ENCODE peak calls at places on chromosomes 11 and 22, in four cellular contexts. G is osteocyte; P is CD8-positive, alpha-beta T cell; Q is fibroblast of the aortic adventitia. I is an unnamed sample.

GRCh38 chr11:2929880-2930704 is 872 bp upstream of the PHLDA2 start:
- DNase-seq in G (no peak), P (no peak), Q (peak), I (peak)

GRCh38 chr11:75035911-75036536 is 47.3 kb downstream of the NEU3 start:
- DNase-seq in G (peak), P (no peak), Q (no peak), I (peak)

GRCh38 chr11:123841189-123841588 is 35.0 kb upstream of the OR6M1 start:
- DNase-seq in G (no peak), P (no peak), Q (no peak), I (no peak)

GRCh38 chr11:88507771-88508557 is 170.4 kb upstream of the CTSC start:
- DNase-seq in G (no peak), P (no peak), Q (no peak), I (no peak)

GRCh38 chr22:48950151-48950915 is 877.3 kb downstream of the BRD1 start:
- DNase-seq in G (peak), P (no peak), Q (no peak), I (no peak)

GRCh38 chr11:75812542-75813040 is 2.4 kb upstream of the UVRAG start:
- DNase-seq in G (no peak), P (no peak), Q (no peak), I (no peak)

GRCh38 chr11:103870821-103871309 is 165.6 kb upstream of the DDI1 start:
- DNase-seq in G (no peak), P (no peak), Q (peak), I (no peak)

GRCh38 chr11:14927146-14927545 is 35.1 kb upstream of the CYP2R1 start:
- DNase-seq in G (no peak), P (no peak), Q (no peak), I (peak)

GRCh38 chr11:128662960-128663359 is 30.9 kb upstream of the FLI1 start:
- DNase-seq in G (no peak), P (no peak), Q (no peak), I (no peak)

GRCh38 chr22:25840162-25840561 is 98.2 kb downstream of the MYO18B start:
- DNase-seq in G (peak), P (no peak), Q (no peak), I (no peak)

GRCh38 chr22:23065069-23065451 is 5.3 kb upstream of the GNAZ start:
- DNase-seq in G (peak), P (peak), Q (no peak), I (no peak)

GRCh38 chr11:2584812-2585565 is 114.8 kb downstream of the KCNQ1OT1 start:
- DNase-seq in G (peak), P (peak), Q (no peak), I (no peak)

GRCh38 chr11:69599502-69599901 is 41.5 kb upstream of the CCND1 start:
- DNase-seq in G (no peak), P (no peak), Q (peak), I (no peak)

GRCh38 chr11:69601346-69601975 is 39.5 kb upstream of the CCND1 start:
- DNase-seq in G (no peak), P (no peak), Q (no peak), I (no peak)

GRCh38 chr11:69603163-69603836 is 37.7 kb upstream of the CCND1 start:
- DNase-seq in G (no peak), P (no peak), Q (no peak), I (no peak)

GRCh38 chr11:69605737-69606526 is 35.0 kb upstream of the CCND1 start:
- DNase-seq in G (no peak), P (no peak), Q (no peak), I (no peak)

DNA sequence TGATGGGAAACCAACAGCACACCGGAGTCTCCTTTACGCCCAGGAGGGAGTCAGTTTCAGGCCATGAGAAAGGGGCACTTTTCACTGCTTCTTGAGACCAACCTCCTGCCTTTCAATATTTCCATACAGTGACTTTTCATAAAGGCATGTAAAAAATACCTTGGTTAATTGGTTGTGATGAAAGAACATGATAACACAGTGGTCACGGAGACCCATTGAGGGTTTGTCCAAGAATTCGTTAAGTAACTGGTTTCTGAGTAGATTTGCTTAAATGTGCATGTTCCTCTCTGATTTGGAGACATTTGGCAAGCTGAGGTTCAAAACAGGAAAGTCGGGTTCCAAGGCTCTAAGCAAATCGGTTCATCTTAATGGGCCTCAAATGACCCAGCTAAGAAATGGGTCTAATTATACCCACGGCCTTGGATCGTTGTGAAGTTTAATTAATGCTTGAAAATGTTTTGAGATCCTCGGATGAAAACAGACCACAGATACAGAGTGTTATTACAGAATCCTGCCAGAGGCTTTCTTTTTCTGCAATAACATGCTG is 36.9 kb upstream of the CCND1 start:
- DNase-seq in G (no peak), P (no peak), Q (peak), I (no peak)
- TF ChIP-seq CTCF in G (no peak), P (no peak), Q (no peak), I (no peak)

DNA sequence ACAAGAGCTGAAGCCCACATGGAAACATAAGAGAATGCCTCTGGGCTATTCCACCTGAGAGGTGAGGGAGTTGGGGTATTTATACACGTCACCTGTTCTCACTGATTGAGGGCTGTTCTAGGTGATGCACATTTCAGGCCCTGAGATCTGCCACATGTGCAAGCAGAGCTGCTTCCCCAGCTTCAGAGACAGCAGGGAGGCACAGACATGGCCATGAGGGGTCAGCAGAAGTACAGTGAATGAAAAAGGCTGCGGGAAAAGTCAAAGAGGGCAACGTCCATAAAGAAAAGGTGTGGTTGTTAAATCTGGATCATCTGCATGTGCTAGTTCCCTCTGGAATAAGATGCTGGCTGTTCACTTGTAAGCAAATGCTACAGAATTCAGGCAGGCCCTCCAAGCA is 75.4 kb downstream of the GAB4 start:
- DNase-seq in G (no peak), P (no peak), Q (no peak), I (no peak)
- TF ChIP-seq CTCF in G (no peak), P (no peak), Q (no peak), I (peak)

DNA sequence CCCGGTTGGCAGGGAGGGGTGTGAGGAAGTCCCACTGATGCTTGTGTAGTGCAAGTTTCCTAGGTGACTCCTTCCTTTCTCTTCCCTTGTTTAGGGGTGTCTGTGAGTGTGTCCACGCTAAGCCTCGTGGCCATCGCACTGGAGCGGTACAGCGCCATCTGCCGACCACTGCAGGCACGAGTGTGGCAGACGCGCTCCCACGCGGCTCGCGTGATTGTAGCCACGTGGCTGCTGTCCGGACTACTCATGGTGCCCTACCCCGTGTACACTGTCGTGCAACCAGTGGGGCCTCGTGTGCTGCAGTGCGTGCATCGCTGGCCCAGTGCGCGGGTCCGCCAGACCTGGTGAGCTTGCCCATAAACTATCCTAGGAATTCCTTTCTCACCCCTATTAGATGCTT is 10.4 kb downstream of the CCKBR start:
- DNase-seq in G (no peak), P (no peak), Q (no peak), I (no peak)
- TF ChIP-seq CTCF in G (no peak), P (no peak), Q (no peak), I (no peak)

GRCh38 chr11:130068986-130069683 is 559 bp upstream of the APLP2 start:
- DNase-seq in G (no peak), P (peak), Q (peak), I (peak)
- TF ChIP-seq CTCF in G (peak), P (no peak), Q (peak), I (no peak)

DNA sequence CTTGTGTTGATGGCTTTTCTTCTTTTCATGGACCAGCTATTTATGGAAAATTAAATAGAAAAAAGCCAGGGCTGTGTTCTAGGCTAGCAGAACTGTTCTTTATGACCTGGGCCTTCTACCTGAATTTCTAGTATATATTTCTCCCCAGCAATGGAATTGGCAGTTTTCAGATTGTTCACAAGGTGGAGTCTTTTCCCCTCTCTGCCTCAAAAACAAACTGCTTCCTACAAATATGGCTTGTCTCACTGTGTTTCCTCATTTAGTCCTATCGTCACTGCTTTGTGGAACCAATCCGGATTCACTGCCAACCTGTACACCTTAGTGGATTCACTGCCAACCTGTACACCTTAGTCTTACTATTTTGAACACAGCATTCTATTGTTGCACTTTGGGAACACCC is 5.0 kb upstream of the APOL5 start:
- DNase-seq in G (no peak), P (no peak), Q (no peak), I (no peak)
- TF ChIP-seq CTCF in G (no peak), P (no peak), Q (no peak), I (peak)

GRCh38 chr11:65182258-65183170 is 786 bp downstream of the CAPN1 start:
- DNase-seq in G (no peak), P (no peak), Q (peak), I (peak)

GRCh38 chr11:65181569-65182257 is at the start of gene CAPN1:
- DNase-seq in G (no peak), P (peak), Q (peak), I (peak)

GRCh38 chr11:65184146-65184545 is 2.4 kb downstream of the CAPN1 start:
- DNase-seq in G (no peak), P (no peak), Q (no peak), I (no peak)

GRCh38 chr11:65183201-65183891 is 1.6 kb downstream of the CAPN1 start:
- DNase-seq in G (no peak), P (no peak), Q (no peak), I (no peak)

GRCh38 chr11:65180877-65181568 is 705 bp upstream of the CAPN1 start:
- DNase-seq in G (peak), P (peak), Q (peak), I (peak)
- TF ChIP-seq CTCF in G (peak), P (peak), Q (peak), I (peak)

GRCh38 chr11:102534261-102534872 is 3.8 kb upstream of the MMP7 start:
- DNase-seq in G (no peak), P (no peak), Q (no peak), I (no peak)
- TF ChIP-seq CTCF in G (peak), P (no peak), Q (no peak), I (peak)